ENCODE peak calls at places on chromosomes 13 and 19, in four cellular contexts. One of them, this sample, is unnamed.

GRCh38 chr13:33235564-33235963 is 50.0 kb downstream of the STARD13 start:
- DNase-seq in neural crest cell: no peak
- DNase-seq in body of pancreas: no peak
- DNase-seq in IMR-90: no peak
- DNase-seq in this sample: no peak

GRCh38 chr13:79423801-79424642 is 18.0 kb upstream of the RBM26 start:
- DNase-seq in neural crest cell: no peak
- DNase-seq in body of pancreas: no peak
- DNase-seq in IMR-90: peak; percentile 63
- DNase-seq in this sample: peak; percentile 40

GRCh38 chr19:10797541-10798256 is 38.3 kb downstream of the TMED1 start:
- DNase-seq in neural crest cell: no peak
- DNase-seq in body of pancreas: no peak
- DNase-seq in IMR-90: no peak
- DNase-seq in this sample: peak; percentile 82

GRCh38 chr19:29098863-29099481 is 114.0 kb downstream of the UQCRFS1 start:
- DNase-seq in neural crest cell: no peak
- DNase-seq in body of pancreas: peak; percentile 33
- DNase-seq in IMR-90: peak; percentile 77
- DNase-seq in this sample: no peak

GRCh38 chr13:48320906-48321510 is 17.5 kb downstream of the RB1 start:
- DNase-seq in neural crest cell: no peak
- DNase-seq in body of pancreas: no peak
- DNase-seq in IMR-90: no peak
- DNase-seq in this sample: no peak

GRCh38 chr19:3450796-3451411 is 29.4 kb downstream of the SMIM24 start:
- DNase-seq in neural crest cell: no peak
- DNase-seq in body of pancreas: no peak
- DNase-seq in IMR-90: peak; percentile 100
- DNase-seq in this sample: no peak

GRCh38 chr13:113667771-113668490 is 912 bp downstream of the GRK1 start:
- DNase-seq in neural crest cell: no peak
- DNase-seq in body of pancreas: peak; percentile 2
- DNase-seq in IMR-90: no peak
- DNase-seq in this sample: no peak

GRCh38 chr19:590396-590745 is 690 bp downstream of the HCN2 start:
- DNase-seq in neural crest cell: no peak
- DNase-seq in body of pancreas: no peak
- DNase-seq in IMR-90: peak; percentile 30
- DNase-seq in this sample: no peak

GRCh38 chr19:57689750-57690149 is 8.0 kb downstream of the ZNF551 start:
- DNase-seq in neural crest cell: no peak
- DNase-seq in body of pancreas: no peak
- DNase-seq in IMR-90: no peak
- DNase-seq in this sample: no peak

GRCh38 chr13:40370662-40371061 is 295.8 kb downstream of the FOXO1 start:
- DNase-seq in neural crest cell: no peak
- DNase-seq in body of pancreas: no peak
- DNase-seq in IMR-90: no peak
- DNase-seq in this sample: no peak

GRCh38 chr13:52405767-52406494 is at the start of gene THSD1:
- DNase-seq in neural crest cell: no peak
- DNase-seq in body of pancreas: peak; percentile 37
- DNase-seq in IMR-90: peak; percentile 41
- DNase-seq in this sample: peak; percentile 56

GRCh38 chr13:43686557-43686956 is 100.2 kb downstream of the ENOX1 start:
- DNase-seq in neural crest cell: no peak
- DNase-seq in body of pancreas: peak; percentile 38
- DNase-seq in IMR-90: peak; percentile 93
- DNase-seq in this sample: no peak

GRCh38 chr13:63041640-63042414 is 1626.2 kb upstream of the PCDH20 start:
- DNase-seq in neural crest cell: no peak
- DNase-seq in body of pancreas: no peak
- DNase-seq in IMR-90: peak; percentile 68
- DNase-seq in this sample: no peak

GRCh38 chr19:13039211-13039789 is 44.0 kb downstream of the NFIX start:
- DNase-seq in neural crest cell: no peak
- DNase-seq in body of pancreas: no peak
- DNase-seq in IMR-90: no peak
- DNase-seq in this sample: no peak

GRCh38 chr19:42313840-42314755 is 989 bp downstream of the TMEM145 start:
- DNase-seq in neural crest cell: no peak
- DNase-seq in body of pancreas: no peak
- DNase-seq in IMR-90: no peak
- DNase-seq in this sample: no peak

GRCh38 chr19:46963093-46963734 is 56.4 kb upstream of the NPAS1 start:
- DNase-seq in neural crest cell: no peak
- DNase-seq in body of pancreas: no peak
- DNase-seq in IMR-90: peak; percentile 94
- DNase-seq in this sample: peak; percentile 44

GRCh38 chr19:47499863-47500830 is 14.7 kb downstream of the NAPA start:
- DNase-seq in neural crest cell: no peak
- DNase-seq in body of pancreas: no peak
- DNase-seq in IMR-90: no peak
- DNase-seq in this sample: no peak

GRCh38 chr19:21322528-21322927 is 6.7 kb downstream of the ZNF708 start:
- DNase-seq in neural crest cell: no peak
- DNase-seq in body of pancreas: peak; percentile 13
- DNase-seq in IMR-90: no peak
- DNase-seq in this sample: no peak

GRCh38 chr13:21081926-21082325 is 20.5 kb upstream of the LATS2 start:
- DNase-seq in neural crest cell: no peak
- DNase-seq in body of pancreas: no peak
- DNase-seq in IMR-90: no peak
- DNase-seq in this sample: no peak

GRCh38 chr19:2732157-2732725 is 7.6 kb downstream of the SLC39A3 start:
- DNase-seq in neural crest cell: no peak
- DNase-seq in body of pancreas: no peak
- DNase-seq in IMR-90: no peak
- DNase-seq in this sample: no peak

GRCh38 chr19:48182434-48182833 is 12.0 kb downstream of the ZSWIM9 start:
- DNase-seq in neural crest cell: no peak
- DNase-seq in body of pancreas: no peak
- DNase-seq in IMR-90: no peak
- DNase-seq in this sample: no peak

GRCh38 chr13:27977476-27978300 is 8.6 kb upstream of the CDX2 start:
- DNase-seq in neural crest cell: no peak
- DNase-seq in body of pancreas: no peak
- DNase-seq in IMR-90: no peak
- DNase-seq in this sample: peak; percentile 26

GRCh38 chr19:6693681-6694080 is 23.7 kb upstream of the TNFSF14 start:
- DNase-seq in neural crest cell: no peak
- DNase-seq in body of pancreas: no peak
- DNase-seq in IMR-90: no peak
- DNase-seq in this sample: no peak

GRCh38 chr13:107299717-107300116 is 731.8 kb upstream of the ARGLU1 start:
- DNase-seq in neural crest cell: no peak
- DNase-seq in body of pancreas: no peak
- DNase-seq in IMR-90: no peak
- DNase-seq in this sample: no peak

GRCh38 chr13:24670927-24671326 is 9.3 kb upstream of the ATP12A start:
- DNase-seq in neural crest cell: no peak
- DNase-seq in body of pancreas: peak; percentile 14
- DNase-seq in IMR-90: no peak
- DNase-seq in this sample: no peak

GRCh38 chr13:73832203-73832602 is 302.0 kb downstream of the KLF12 start:
- DNase-seq in neural crest cell: no peak
- DNase-seq in body of pancreas: no peak
- DNase-seq in IMR-90: no peak
- DNase-seq in this sample: no peak

GRCh38 chr13:102028846-102029245 is 373.0 kb downstream of the FGF14 start:
- DNase-seq in neural crest cell: no peak
- DNase-seq in body of pancreas: no peak
- DNase-seq in IMR-90: no peak
- DNase-seq in this sample: no peak

GRCh38 chr13:29743229-29743786 is 107.1 kb downstream of the UBL3 start:
- DNase-seq in neural crest cell: no peak
- DNase-seq in body of pancreas: peak; percentile 16
- DNase-seq in IMR-90: peak; percentile 79
- DNase-seq in this sample: no peak

GRCh38 chr13:96958286-96958891 is 35.9 kb downstream of the OXGR1 start:
- DNase-seq in neural crest cell: no peak
- DNase-seq in body of pancreas: peak; percentile 38
- DNase-seq in IMR-90: peak; percentile 13
- DNase-seq in this sample: peak; percentile 13

GRCh38 chr19:9073806-9074205 is 13.1 kb upstream of the OR1M1 start:
- DNase-seq in neural crest cell: no peak
- DNase-seq in body of pancreas: no peak
- DNase-seq in IMR-90: no peak
- DNase-seq in this sample: no peak

GRCh38 chr19:29965529-29965928 is 23.5 kb downstream of the URI1 start:
- DNase-seq in neural crest cell: no peak
- DNase-seq in body of pancreas: no peak
- DNase-seq in IMR-90: peak; percentile 88
- DNase-seq in this sample: no peak

GRCh38 chr13:36133950-36134349 is 2.8 kb upstream of the DCLK1 start:
- DNase-seq in neural crest cell: no peak
- DNase-seq in body of pancreas: no peak
- DNase-seq in IMR-90: no peak
- DNase-seq in this sample: no peak
- TF ChIP-seq CTCF in neural crest cell: peak; percentile 15
- TF ChIP-seq CTCF in body of pancreas: no peak
- TF ChIP-seq CTCF in IMR-90: no peak
- TF ChIP-seq CTCF in this sample: no peak

DNA sequence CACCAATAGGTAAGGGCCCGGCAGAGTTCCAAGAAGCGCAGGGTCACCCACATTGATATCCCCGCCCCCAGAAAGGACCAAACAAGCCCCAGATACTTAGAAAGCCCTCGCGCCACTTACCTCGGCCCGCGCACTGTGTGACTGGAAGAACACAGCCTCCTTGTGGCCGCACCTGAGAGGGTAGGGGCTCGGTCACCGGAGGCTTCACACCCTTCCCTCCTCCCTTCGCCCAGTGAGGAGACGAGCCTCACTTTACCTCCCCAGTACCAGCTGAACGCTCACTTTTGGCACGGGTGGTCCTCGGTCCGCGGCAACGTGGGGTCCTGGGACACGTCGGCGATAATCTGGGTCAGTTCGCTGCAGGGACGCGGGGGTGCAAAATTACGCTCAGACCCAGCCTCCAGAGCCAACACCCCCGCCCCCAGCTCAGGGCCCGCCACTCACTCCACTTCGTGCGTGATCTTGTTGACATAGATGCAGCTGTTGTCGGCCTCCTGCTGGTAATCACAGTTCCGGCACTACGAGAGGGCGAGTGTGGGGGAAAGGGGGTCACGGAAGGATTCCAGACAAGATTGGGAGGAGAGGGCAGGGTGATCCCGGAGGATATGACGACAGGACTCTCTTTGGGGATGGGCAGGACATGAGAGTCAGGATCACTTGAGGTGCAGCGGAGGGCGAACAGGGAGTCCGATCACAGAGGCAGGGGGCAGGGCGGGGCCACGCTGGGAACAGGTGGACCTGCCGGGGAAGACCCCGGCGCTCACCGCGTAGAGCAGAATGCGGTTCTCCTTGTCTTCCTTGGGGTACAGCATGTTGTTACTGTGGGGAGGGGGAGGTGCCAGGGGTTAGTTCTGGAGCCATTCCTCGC is 546 bp downstream of the POLR2I start:
- DNase-seq in neural crest cell: no peak
- DNase-seq in body of pancreas: peak; percentile 35
- DNase-seq in IMR-90: peak; percentile 30
- DNase-seq in this sample: peak; percentile 38
- TF ChIP-seq CTCF in neural crest cell: peak; percentile 38
- TF ChIP-seq CTCF in body of pancreas: no peak
- TF ChIP-seq CTCF in IMR-90: peak; percentile 24
- TF ChIP-seq CTCF in this sample: peak; percentile 9

GRCh38 chr19:55704494-55705245 is 29.6 kb downstream of the EPN1 start:
- DNase-seq in neural crest cell: no peak
- DNase-seq in body of pancreas: no peak
- DNase-seq in IMR-90: no peak
- DNase-seq in this sample: no peak
- TF ChIP-seq CTCF in neural crest cell: no peak
- TF ChIP-seq CTCF in body of pancreas: peak; percentile 10
- TF ChIP-seq CTCF in IMR-90: no peak
- TF ChIP-seq CTCF in this sample: no peak

GRCh38 chr19:55809381-55810058 is 22.3 kb downstream of the NLRP11 start:
- DNase-seq in neural crest cell: no peak
- DNase-seq in body of pancreas: peak; percentile 89
- DNase-seq in IMR-90: peak; percentile 33
- DNase-seq in this sample: peak; percentile 46
- TF ChIP-seq CTCF in neural crest cell: peak; percentile 38
- TF ChIP-seq CTCF in body of pancreas: peak; percentile 81
- TF ChIP-seq CTCF in IMR-90: peak; percentile 21
- TF ChIP-seq CTCF in this sample: peak; percentile 8

GRCh38 chr13:77781804-77782203 is 84.3 kb downstream of the SLAIN1 start:
- DNase-seq in neural crest cell: no peak
- DNase-seq in body of pancreas: no peak
- DNase-seq in IMR-90: no peak
- DNase-seq in this sample: no peak

GRCh38 chr13:77776704-77777103 is 79.2 kb downstream of the SLAIN1 start:
- DNase-seq in neural crest cell: no peak
- DNase-seq in body of pancreas: no peak
- DNase-seq in IMR-90: no peak
- DNase-seq in this sample: no peak

GRCh38 chr13:77774181-77774580 is 76.7 kb downstream of the SLAIN1 start:
- DNase-seq in neural crest cell: no peak
- DNase-seq in body of pancreas: no peak
- DNase-seq in IMR-90: no peak
- DNase-seq in this sample: no peak

GRCh38 chr13:77784531-77784930 is 87.0 kb downstream of the SLAIN1 start:
- DNase-seq in neural crest cell: no peak
- DNase-seq in body of pancreas: no peak
- DNase-seq in IMR-90: no peak
- DNase-seq in this sample: no peak

DNA sequence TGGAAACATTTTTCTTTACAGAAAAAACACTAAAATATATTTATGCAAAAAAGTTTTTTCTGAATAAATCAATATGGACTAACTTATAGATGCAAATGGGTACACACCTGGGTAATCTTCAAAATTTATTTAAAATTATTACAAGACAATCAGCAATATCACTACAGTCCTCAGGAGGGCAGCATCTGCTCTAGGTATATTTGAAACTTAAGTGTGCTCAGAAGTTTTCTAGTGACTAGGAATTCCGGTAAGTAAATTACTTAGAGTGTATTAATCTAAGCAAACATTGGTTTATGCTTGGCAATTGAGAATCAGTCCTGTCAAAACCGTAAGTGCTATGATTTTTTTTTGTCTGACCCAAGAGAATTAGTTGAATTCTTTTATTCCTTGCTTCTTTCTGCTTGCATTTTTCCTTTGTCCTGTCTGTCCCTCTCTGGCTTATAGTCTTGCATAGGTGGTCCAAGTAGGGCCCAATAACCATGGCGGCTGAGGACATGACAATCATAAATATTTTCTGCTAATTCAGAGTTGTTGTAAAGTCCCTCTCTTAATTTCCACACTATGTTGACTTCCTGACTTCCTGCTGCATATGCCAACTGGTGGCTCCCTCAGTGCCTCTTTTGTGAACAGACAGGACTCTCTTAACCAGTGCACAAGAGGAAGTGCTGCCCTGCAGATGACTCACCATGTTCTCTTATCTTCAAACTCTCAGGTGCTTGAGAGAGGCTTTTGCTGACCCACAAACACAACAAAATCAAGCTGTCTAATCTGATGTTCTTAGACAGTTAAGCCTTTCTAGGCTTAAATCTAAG is 82.2 kb downstream of the SLAIN1 start:
- DNase-seq in neural crest cell: peak; percentile 32
- DNase-seq in body of pancreas: peak; percentile 34
- DNase-seq in IMR-90: peak; percentile 74
- DNase-seq in this sample: peak; percentile 45
- TF ChIP-seq CTCF in neural crest cell: peak; percentile 92
- TF ChIP-seq CTCF in body of pancreas: peak; percentile 60
- TF ChIP-seq CTCF in IMR-90: peak; percentile 80
- TF ChIP-seq CTCF in this sample: peak; percentile 48

This sample was measured in GM13976.